ENCODE peak calls at places on chromosomes 1 and 21, in four cellular contexts. V is WTC11, T is HepG2, U is K562. Y is an unnamed sample.

GRCh38 chr1:181150842-181151241 is 62.3 kb downstream of the IER5 start:
- DNase-seq in V (no peak), T (no peak), U (no peak), Y (no peak)

GRCh38 chr1:215083408-215083961 is 948 bp downstream of the KCNK2 start:
- DNase-seq in V (peak), T (no peak), U (no peak), Y (peak)

GRCh38 chr1:45009956-45010854 is 919 bp downstream of the HECTD3 start:
- DNase-seq in U (peak), T (no peak), V (no peak), Y (peak)

GRCh38 chr1:62746086-62746808 is 37.7 kb upstream of the ATG4C start:
- DNase-seq in V (no peak), U (peak), T (peak), Y (peak)

GRCh38 chr1:20731057-20731991 is 1.2 kb downstream of the SH2D5 start:
- DNase-seq in U (no peak), T (no peak), V (no peak), Y (peak)

GRCh38 chr1:33443067-33443704 is 12.3 kb upstream of the PHC2 start:
- DNase-seq in U (no peak), T (no peak), V (no peak), Y (no peak)

GRCh38 chr1:30631700-30632099 is 91.7 kb downstream of the MATN1 start:
- DNase-seq in U (no peak), T (no peak), V (no peak), Y (no peak)

GRCh38 chr1:36924282-36924791 is 110.0 kb downstream of the GRIK3 start:
- DNase-seq in T (peak), V (peak), U (peak), Y (peak)

GRCh38 chr21:16071082-16071481 is 341.3 kb downstream of the USP25 start:
- DNase-seq in V (no peak), T (no peak), U (no peak), Y (no peak)

GRCh38 chr1:67759692-67760029 is 73.6 kb downstream of the GNG12 start:
- DNase-seq in V (no peak), T (no peak), U (no peak), Y (no peak)

DNA sequence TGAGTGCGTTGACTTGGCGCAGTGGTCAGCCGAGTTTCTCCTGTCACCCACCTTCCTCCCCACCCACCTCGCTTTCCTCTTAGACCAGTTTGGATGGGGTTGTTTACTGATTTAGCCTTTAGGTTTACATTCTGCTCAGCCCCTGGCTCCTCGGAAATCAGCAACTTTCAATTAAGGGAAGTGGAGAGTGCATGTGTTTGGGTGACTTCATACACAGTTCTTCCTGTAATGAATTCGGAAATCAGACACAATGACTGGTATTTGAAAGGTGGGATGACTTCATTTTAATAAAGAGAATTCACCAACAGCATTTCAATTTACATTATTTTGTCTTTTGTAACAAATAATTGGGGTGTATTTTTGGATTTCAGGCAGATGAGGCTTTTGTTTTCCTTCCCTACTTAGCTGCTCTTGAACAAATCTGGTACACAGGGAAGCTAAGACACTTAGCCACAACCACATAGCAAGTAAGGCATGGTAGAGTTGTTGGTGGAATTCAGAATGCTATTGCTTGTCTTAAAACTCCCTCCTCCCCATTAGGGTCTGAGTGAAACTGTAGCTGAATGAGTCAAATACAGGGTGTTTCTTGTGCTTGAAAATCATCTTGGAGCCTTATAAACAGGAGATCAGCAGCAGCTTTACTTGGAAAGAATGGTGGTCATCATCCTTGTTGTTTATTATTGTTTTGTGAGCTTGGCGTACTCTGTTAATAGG is 870 bp downstream of the STX12 start:
- DNase-seq in T (no peak), U (no peak), V (no peak), Y (no peak)
- TF ChIP-seq ELF4 in T (no peak), U (no peak), V (no peak), Y (no peak)

GRCh38 chr1:204369006-204369726 is 9.4 kb upstream of the PLEKHA6 start:
- DNase-seq in V (no peak), U (no peak), T (no peak), Y (no peak)
- TF ChIP-seq ELF4 in V (no peak), U (no peak), T (no peak), Y (no peak)

DNA sequence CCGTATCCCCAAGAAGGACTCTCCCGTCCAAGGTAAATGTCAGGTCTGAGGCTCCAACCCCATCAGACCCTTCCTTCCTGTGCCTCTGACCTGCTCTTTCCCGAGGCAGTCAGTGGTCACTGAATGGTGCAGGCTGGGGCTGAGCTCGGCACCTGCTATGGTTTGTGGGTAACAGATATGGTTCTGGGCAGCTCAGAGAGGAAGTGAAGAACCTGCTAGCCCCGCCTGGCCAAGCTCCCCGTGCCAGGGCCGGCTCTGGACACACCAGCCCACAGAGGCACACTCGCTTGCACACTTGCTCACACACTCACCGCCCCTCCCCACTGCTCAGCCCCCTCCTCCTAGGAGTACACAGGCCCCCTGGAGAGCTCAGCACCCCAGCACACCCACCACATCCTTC is 16.4 kb downstream of the NCMAP start:
- DNase-seq in U (no peak), V (no peak), T (no peak), Y (no peak)
- TF ChIP-seq ELF4 in U (no peak), V (no peak), T (no peak), Y (no peak)

DNA sequence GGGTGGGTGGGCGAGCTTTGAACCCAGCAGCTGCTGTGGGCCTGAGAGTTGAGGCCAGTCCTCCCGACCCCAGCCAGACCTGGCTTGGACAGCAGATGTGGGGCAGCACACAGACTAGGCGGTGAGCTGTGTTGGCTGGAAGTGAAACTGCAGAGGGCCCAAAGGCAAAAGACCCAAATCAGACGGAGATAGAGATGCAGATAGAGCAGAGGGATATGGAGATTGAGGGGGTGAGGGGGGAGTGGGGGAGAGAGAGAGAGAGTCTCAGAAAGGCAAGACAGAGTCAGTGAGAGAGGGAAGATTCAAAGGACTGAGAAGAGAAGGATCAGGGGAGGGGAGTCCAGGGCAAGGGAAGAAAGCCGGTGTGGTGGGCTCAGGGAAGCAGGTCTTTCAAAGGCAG is 17.0 kb upstream of the POU3F1 start:
- DNase-seq in V (no peak), U (no peak), T (no peak), Y (no peak)
- TF ChIP-seq ELF4 in V (no peak), U (no peak), T (no peak), Y (no peak)

GRCh38 chr1:230867119-230867902 is 1.0 kb downstream of the C1orf198 start:
- DNase-seq in T (no peak), U (no peak), V (no peak), Y (no peak)

GRCh38 chr1:230868736-230869385 is 540 bp upstream of the C1orf198 start:
- DNase-seq in U (peak), T (peak), V (peak), Y (peak)

GRCh38 chr1:230870916-230871315 is 2.6 kb upstream of the C1orf198 start:
- DNase-seq in U (no peak), V (no peak), T (no peak), Y (no peak)

GRCh38 chr1:230867903-230868735 is at the start of gene C1orf198:
- DNase-seq in U (peak), T (peak), V (peak), Y (peak)

GRCh38 chr1:230869499-230869898 is 1.2 kb upstream of the C1orf198 start:
- DNase-seq in U (no peak), T (no peak), V (no peak), Y (no peak)
- TF ChIP-seq ELF4 in U (no peak), T (no peak), V (no peak), Y (no peak)